ENCODE peak calls at places on chromosomes 7 and 10, in six cellular contexts. N is stimulated activated CD8-positive, alpha-beta memory T cell treated with anti-CD3 and anti-CD28 coated beads, Interleukin-2, amount 100 ng/mL, for 1 hour; B is T-cell; E is bronchial epithelial cell; Z is fibroblast of the aortic adventitia; H is stimulated activated CD4-positive, alpha-beta T cell treated with anti-CD3 and anti-CD28 coated beads, Interleukin-15, amount 100 ng/mL, for 24 hours. F is an unnamed sample.

GRCh38 chr10:126842836-126843235 is 62.4 kb upstream of the DOCK1 start:
- DNase-seq in N (no peak), B (no peak), E (no peak), Z (no peak), H (no peak), F (no peak)

GRCh38 chr10:86345296-86346168 is 21.1 kb downstream of the GRID1 start:
- DNase-seq in N (no peak), B (no peak), E (peak), Z (no peak), H (no peak), F (no peak)

GRCh38 chr7:142432386-142432785 is 174.5 kb upstream of the PRSS58 start:
- DNase-seq in N (no peak), B (no peak), E (no peak), Z (no peak), H (no peak), F (no peak)

GRCh38 chr7:55246181-55246580 is 119.0 kb upstream of the LANCL2 start:
- DNase-seq in N (no peak), B (no peak), E (peak), Z (peak), H (no peak), F (no peak)

GRCh38 chr10:88092975-88093374 is 229.6 kb downstream of the PTEN start:
- DNase-seq in N (no peak), B (peak), E (no peak), Z (no peak), H (no peak), F (no peak)

GRCh38 chr7:98879989-98880337 is 1.6 kb downstream of the TRRAP start:
- DNase-seq in N (no peak), B (no peak), E (no peak), Z (no peak), H (no peak), F (no peak)

GRCh38 chr10:43230101-43230908 is 36.6 kb downstream of the RASGEF1A start:
- DNase-seq in N (no peak), B (no peak), E (no peak), Z (no peak), H (no peak), F (no peak)

GRCh38 chr7:126979722-126980121 is 273.0 kb downstream of the GRM8 start:
- DNase-seq in N (no peak), B (no peak), E (no peak), Z (no peak), H (no peak), F (no peak)

GRCh38 chr10:104353325-104354048 is at the start of gene CFAP58:
- DNase-seq in N (peak), B (peak), E (peak), Z (peak), H (peak), F (peak)

GRCh38 chr7:4190021-4190981 is 491.8 kb upstream of the FOXK1 start:
- DNase-seq in N (no peak), B (no peak), E (no peak), Z (no peak), H (no peak), F (no peak)

F was measured in GM10248.